ENCODE peak calls at places on chromosome 4, in four cellular contexts. E is ovary, N is tibial nerve, I is K562. P is an unnamed sample.

GRCh38 chr4:55807556-55807955 is 12.0 kb upstream of the EXOC1L start:
- DNase-seq in E (no peak), N (no peak), I (no peak), P (no peak)

GRCh38 chr4:60938621-60939020 is 261.5 kb upstream of the ADGRL3 start:
- DNase-seq in E (no peak), N (no peak), I (no peak), P (no peak)

GRCh38 chr4:62930884-62931283 is 1478.4 kb downstream of the TECRL start:
- DNase-seq in E (no peak), N (no peak), I (no peak), P (no peak)

GRCh38 chr4:123096038-123096437 is 173.6 kb upstream of the NUDT6 start:
- DNase-seq in E (no peak), N (no peak), I (peak; percentile 26), P (no peak)

GRCh38 chr4:54073481-54073880 is 9.1 kb upstream of the CHIC2 start:
- DNase-seq in E (no peak), N (no peak), I (no peak), P (no peak)

GRCh38 chr4:148845609-148846008 is 403.4 kb upstream of the NR3C2 start:
- DNase-seq in E (no peak), N (no peak), I (no peak), P (no peak)

GRCh38 chr4:39255266-39255665 is 72.9 kb downstream of the WDR19 start:
- DNase-seq in E (no peak), N (no peak), I (peak; percentile 15), P (no peak)

GRCh38 chr4:176191974-176192373 is 3.4 kb downstream of the SPATA4 start:
- DNase-seq in E (no peak), N (no peak), I (no peak), P (no peak)

GRCh38 chr4:15793506-15794363 is 15.6 kb downstream of the CD38 start:
- DNase-seq in E (no peak), N (no peak), I (no peak), P (no peak)

GRCh38 chr4:66266035-66266434 is 595.7 kb upstream of the EPHA5 start:
- DNase-seq in E (no peak), N (no peak), I (no peak), P (no peak)

GRCh38 chr4:122661176-122661575 is 40.3 kb upstream of the IL21 start:
- DNase-seq in E (no peak), N (no peak), I (no peak), P (no peak)

GRCh38 chr4:188147776-188148175 is 8.5 kb downstream of the TRIML1 start:
- DNase-seq in E (no peak), N (no peak), I (no peak), P (no peak)

GRCh38 chr4:36053931-36054330 is 190.4 kb downstream of the ARAP2 start:
- DNase-seq in E (no peak), N (no peak), I (no peak), P (no peak)

GRCh38 chr4:131091896-131092295 is 1995.9 kb downstream of the C4orf33 start:
- DNase-seq in E (no peak), N (no peak), I (no peak), P (no peak)

GRCh38 chr4:88792268-88792781 is 94.7 kb upstream of the NAP1L5 start:
- DNase-seq in E (no peak), N (no peak), I (no peak), P (no peak)

GRCh38 chr4:147339116-147339515 is 141.8 kb upstream of the EDNRA start:
- DNase-seq in E (no peak), N (no peak), I (no peak), P (peak; percentile 23)

GRCh38 chr4:22668301-22668700 is 24.4 kb upstream of the GBA3 start:
- DNase-seq in E (no peak), N (no peak), I (no peak), P (no peak)

GRCh38 chr4:177505171-177505615 is 63.0 kb upstream of the AGA start:
- DNase-seq in E (no peak), N (no peak), I (peak; percentile 27), P (peak; percentile 11)

GRCh38 chr4:127138586-127138985 is 494.2 kb upstream of the INTU start:
- DNase-seq in E (no peak), N (no peak), I (no peak), P (no peak)

GRCh38 chr4:87031946-87032345 is 97.1 kb downstream of the AFF1 start:
- DNase-seq in E (no peak), N (no peak), I (no peak), P (no peak)

GRCh38 chr4:87033902-87034301 is 99.1 kb downstream of the AFF1 start:
- DNase-seq in E (no peak), N (no peak), I (peak; percentile 38), P (no peak)

GRCh38 chr4:87030606-87031441 is 96.0 kb downstream of the AFF1 start:
- DNase-seq in E (no peak), N (no peak), I (no peak), P (no peak)

GRCh38 chr4:87034527-87034926 is 99.7 kb downstream of the AFF1 start:
- DNase-seq in E (no peak), N (no peak), I (no peak), P (no peak)

DNA sequence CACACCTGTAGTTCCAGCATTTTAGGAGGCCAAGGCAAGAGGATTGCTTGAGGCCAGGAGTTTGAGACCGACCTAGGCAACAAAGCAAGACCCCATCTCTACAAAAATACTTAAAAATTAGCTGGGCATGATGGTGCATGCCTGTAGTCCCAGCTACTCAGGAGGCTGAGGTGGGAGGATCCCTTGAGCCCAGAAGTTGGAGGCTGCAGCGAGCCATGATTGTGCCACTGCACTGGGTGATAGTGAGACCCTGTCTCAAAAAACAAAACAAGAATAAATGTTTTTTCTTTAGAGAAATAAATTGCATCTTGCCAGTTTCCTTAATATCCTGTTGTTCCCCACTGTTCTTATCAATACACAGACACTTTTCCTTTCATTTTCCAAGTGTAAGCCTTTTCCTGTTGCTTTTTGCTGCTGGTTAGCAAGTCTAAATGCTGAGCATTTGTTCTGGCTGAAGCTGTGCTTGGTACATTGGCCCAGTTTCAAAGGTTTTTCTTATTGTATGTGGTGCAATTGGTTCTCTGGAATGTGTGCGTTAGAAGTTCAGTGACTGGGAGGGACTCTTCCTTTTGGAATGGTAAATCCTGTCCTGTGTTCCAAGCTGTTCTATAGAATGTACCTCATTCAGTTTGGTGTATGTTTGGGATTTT is 98.2 kb downstream of the AFF1 start:
- DNase-seq in E (no peak), N (no peak), I (no peak), P (no peak)
- TF ChIP-seq POLR2A in E (no peak), N (no peak), I (no peak), P (no peak)

GRCh38 chr4:10335050-10335449 is 122.2 kb downstream of the ZNF518B start:
- DNase-seq in E (no peak), N (no peak), I (no peak), P (no peak)

GRCh38 chr4:10333942-10334341 is 123.3 kb downstream of the ZNF518B start:
- DNase-seq in E (no peak), N (no peak), I (no peak), P (no peak)

GRCh38 chr4:10334506-10335028 is 122.7 kb downstream of the ZNF518B start:
- DNase-seq in E (no peak), N (no peak), I (no peak), P (no peak)

DNA sequence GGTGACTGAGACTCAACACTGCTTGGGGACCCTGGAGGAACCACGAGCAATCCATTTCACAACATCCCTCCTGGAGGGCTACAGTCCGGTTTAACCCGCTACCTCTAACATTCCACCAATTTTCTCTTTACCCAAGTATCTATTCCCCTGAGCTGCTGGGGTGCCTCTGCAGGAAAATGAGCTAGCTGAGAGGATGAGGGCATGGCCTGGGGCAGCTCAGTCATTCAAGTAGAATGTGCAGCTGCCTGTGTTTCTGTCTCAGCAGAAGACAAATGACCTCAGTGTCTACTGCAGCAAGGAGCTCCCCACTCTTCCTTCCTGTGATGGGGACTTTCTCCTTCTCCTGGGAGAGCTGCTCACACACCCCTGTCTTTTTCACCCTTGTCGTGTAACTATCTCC is 120.8 kb downstream of the ZNF518B start:
- DNase-seq in E (no peak), N (no peak), I (no peak), P (no peak)
- TF ChIP-seq CTCF in E (no peak), N (no peak), I (no peak), P (no peak)

GRCh38 chr4:75919914-75920313 is 17.7 kb upstream of the PPEF2 start:
- DNase-seq in E (no peak), N (no peak), I (no peak), P (peak; percentile 81)

GRCh38 chr4:75920327-75920726 is 18.1 kb upstream of the PPEF2 start:
- DNase-seq in E (no peak), N (no peak), I (no peak), P (peak; percentile 21)

GRCh38 chr4:75921910-75922309 is 18.9 kb downstream of the NAAA start:
- DNase-seq in E (no peak), N (no peak), I (no peak), P (peak; percentile 47)

GRCh38 chr4:75922588-75922987 is 18.2 kb downstream of the NAAA start:
- DNase-seq in E (no peak), N (no peak), I (no peak), P (no peak)

GRCh38 chr4:75924309-75924708 is 16.5 kb downstream of the NAAA start:
- DNase-seq in E (no peak), N (no peak), I (no peak), P (no peak)
- TF ChIP-seq POLR2A in E (no peak), N (no peak), I (no peak), P (no peak)

GRCh38 chr4:3513807-3514206 is 18.4 kb downstream of the LRPAP1 start:
- DNase-seq in E (no peak), N (no peak), I (no peak), P (no peak)

GRCh38 chr4:3515646-3516045 is 16.6 kb downstream of the LRPAP1 start:
- DNase-seq in E (no peak), N (no peak), I (no peak), P (no peak)

GRCh38 chr4:3516061-3516835 is 16.0 kb downstream of the LRPAP1 start:
- DNase-seq in E (no peak), N (no peak), I (no peak), P (no peak)

GRCh38 chr4:3514221-3514780 is 17.9 kb downstream of the LRPAP1 start:
- DNase-seq in E (no peak), N (no peak), I (no peak), P (no peak)

DNA sequence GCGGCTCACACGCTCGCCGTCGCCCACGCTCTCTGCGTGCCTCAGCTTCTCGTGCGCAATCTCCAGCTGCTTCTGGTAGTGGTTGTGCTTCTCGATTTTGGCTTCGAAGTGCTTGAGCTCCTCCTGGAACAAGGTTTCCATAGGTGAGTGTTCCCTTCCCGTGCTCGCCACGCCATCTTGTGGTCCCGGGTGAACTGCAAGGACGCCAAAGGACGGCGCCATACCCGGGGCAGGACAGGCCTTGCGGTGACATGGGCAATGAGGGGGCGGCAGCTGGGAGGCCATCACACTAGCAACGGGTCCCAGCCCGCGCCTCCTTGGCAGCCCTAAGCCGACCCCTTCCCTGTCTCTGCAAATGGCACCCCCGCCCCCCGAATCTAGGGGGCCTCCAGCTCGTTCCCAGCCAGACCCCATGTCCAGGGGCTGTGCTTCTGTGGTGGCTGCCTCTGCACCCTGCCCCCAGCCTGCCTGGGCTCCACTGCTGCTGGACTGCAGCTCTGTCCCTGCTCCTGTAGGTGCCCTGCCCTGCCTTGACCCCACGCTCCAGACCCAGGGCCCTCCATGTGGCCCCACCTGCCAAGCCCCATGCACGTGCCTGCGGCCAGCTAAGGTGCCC is 17.3 kb downstream of the LRPAP1 start:
- DNase-seq in E (no peak), N (no peak), I (no peak), P (no peak)
- TF ChIP-seq CTCF in E (no peak), N (no peak), I (peak; percentile 19), P (no peak)

P was measured in transverse colon.